ENCODE peak calls at places on chromosomes 1 and 21, in eight cellular contexts. Q is T-helper 17 cell; I is CD8-positive, alpha-beta T cell; G is stomach; V is germinal center; L is K562; E is NCI-H1694; N is kidney epithelial cell. J is an unnamed sample.

GRCh38 chr1:172882385-172882784 is 168.4 kb downstream of the TNFSF18 start:
- DNase-seq in Q (no peak), I (no peak), G (no peak), V (no peak), L (no peak), E (no peak), N (no peak), J (no peak)

GRCh38 chr1:78617615-78618026 is 2.6 kb upstream of the IFI44L start:
- DNase-seq in Q (no peak), I (peak), G (peak), V (peak), L (peak), E (peak), N (peak), J (peak)

GRCh38 chr1:3312894-3313578 is 141.4 kb upstream of the ARHGEF16 start:
- DNase-seq in Q (no peak), I (no peak), G (peak), V (no peak), L (peak), E (no peak), N (peak), J (peak)

GRCh38 chr1:57017201-57017600 is 51.4 kb upstream of the C8B start:
- DNase-seq in Q (no peak), I (no peak), G (no peak), V (no peak), L (no peak), E (no peak), N (no peak), J (no peak)

GRCh38 chr1:205983925-205984725 is 19.1 kb downstream of the RAB7B start:
- DNase-seq in Q (no peak), I (no peak), G (peak), V (peak), L (peak), E (peak), N (no peak), J (peak)

GRCh38 chr1:201318504-201319340 is 35.4 kb downstream of the PKP1 start:
- DNase-seq in Q (no peak), I (no peak), G (no peak), V (no peak), L (no peak), E (no peak), N (no peak), J (no peak)

GRCh38 chr21:35102488-35103407 is 53.6 kb upstream of the RUNX1 start:
- DNase-seq in Q (no peak), I (peak), G (peak), V (peak), L (peak), E (peak), N (no peak), J (peak)

GRCh38 chr1:60213253-60213652 is 139.7 kb upstream of the C1orf87 start:
- DNase-seq in Q (no peak), I (no peak), G (no peak), V (no peak), L (no peak), E (no peak), N (no peak), J (no peak)

GRCh38 chr1:201511925-201512539 is 5.1 kb upstream of the CSRP1 start:
- DNase-seq in Q (no peak), I (no peak), G (peak), V (peak), L (peak), E (no peak), N (no peak), J (peak)

GRCh38 chr1:30322859-30323257 is 400.5 kb downstream of the MATN1 start:
- DNase-seq in Q (no peak), I (peak), G (peak), V (no peak), L (no peak), E (no peak), N (no peak), J (no peak)

GRCh38 chr1:180951881-180952656 is 39.4 kb downstream of the KIAA1614 start:
- DNase-seq in Q (no peak), I (no peak), G (no peak), V (no peak), L (no peak), E (no peak), N (no peak), J (no peak)

GRCh38 chr1:183180634-183181056 is 5.4 kb upstream of the LAMC2 start:
- DNase-seq in Q (no peak), I (no peak), G (no peak), V (no peak), L (no peak), E (no peak), N (peak), J (no peak)

GRCh38 chr1:178955391-178955954 is 70.2 kb upstream of the FAM20B start:
- DNase-seq in Q (no peak), I (no peak), G (no peak), V (no peak), L (no peak), E (no peak), N (no peak), J (no peak)

GRCh38 chr1:44842763-44843655 is at the start of gene PTCH2:
- DNase-seq in Q (no peak), I (peak), G (peak), V (peak), L (peak), E (peak), N (no peak), J (peak)

GRCh38 chr1:76819976-76820375 is 47.3 kb upstream of the ST6GALNAC5 start:
- DNase-seq in Q (no peak), I (no peak), G (no peak), V (no peak), L (no peak), E (no peak), N (no peak), J (no peak)

GRCh38 chr1:193916452-193916851 is 730.0 kb upstream of the B3GALT2 start:
- DNase-seq in Q (no peak), I (no peak), G (no peak), V (no peak), L (no peak), E (no peak), N (no peak), J (no peak)

GRCh38 chr1:164768045-164768402 is 209.0 kb downstream of the PBX1 start:
- DNase-seq in Q (no peak), I (no peak), G (no peak), V (no peak), L (no peak), E (no peak), N (no peak), J (no peak)

J was measured in CMK.